ENCODE peak calls at places on chromosomes 4 and X, in six cellular contexts. E is CD8-positive, alpha-beta memory T cell; K is tibial artery; R is left ventricle myocardium inferior; H is CD4-positive, alpha-beta T cell; P is fibroblast of lung. F is an unnamed sample.

GRCh38 chr4:108425988-108426387 is 194.4 kb upstream of the RPL34 start:
- DNase-seq in E (no peak), K (no peak), R (no peak), H (no peak), P (peak), F (no peak)

GRCh38 chrX:989959-990510 is 222.4 kb downstream of the CRLF2 start:
- DNase-seq in E (peak), K (peak), R (peak), H (no peak), P (peak), F (peak)

GRCh38 chr4:74567981-74568380 is 123.0 kb downstream of the AREG start:
- DNase-seq in E (no peak), K (no peak), R (no peak), H (no peak), P (no peak), F (no peak)

GRCh38 chrX:154457491-154458115 is 478 bp upstream of the PLXNA3 start:
- DNase-seq in E (peak), K (no peak), R (no peak), H (peak), P (no peak), F (no peak)

GRCh38 chrX:16834811-16835210 is 35.4 kb downstream of the RBBP7 start:
- DNase-seq in E (no peak), K (no peak), R (no peak), H (no peak), P (no peak), F (no peak)

GRCh38 chr4:34365891-34366290 is 1878.4 kb downstream of the ARAP2 start:
- DNase-seq in E (no peak), K (no peak), R (no peak), H (no peak), P (no peak), F (no peak)

GRCh38 chr4:84892950-84893349 is 73.5 kb downstream of the WDFY3 start:
- DNase-seq in E (no peak), K (no peak), R (no peak), H (no peak), P (no peak), F (no peak)

GRCh38 chr4:152999376-153000067 is 63.4 kb downstream of the FHDC1 start:
- DNase-seq in E (no peak), K (no peak), R (no peak), H (no peak), P (no peak), F (no peak)

GRCh38 chr4:111748157-111748556 is 397.1 kb upstream of the FAM241A start:
- DNase-seq in E (no peak), K (no peak), R (no peak), H (no peak), P (no peak), F (no peak)

GRCh38 chrX:118271770-118272169 is 74.1 kb upstream of the WDR44 start:
- DNase-seq in E (no peak), K (no peak), R (no peak), H (no peak), P (peak), F (no peak)

GRCh38 chrX:41781500-41781899 is 57.5 kb downstream of the GPR82 start:
- DNase-seq in E (no peak), K (no peak), R (no peak), H (no peak), P (peak), F (no peak)

GRCh38 chr4:6762244-6762615 is 20.3 kb upstream of the KIAA0232 start:
- DNase-seq in E (no peak), K (no peak), R (no peak), H (no peak), P (no peak), F (no peak)

GRCh38 chrX:150062292-150063137 is 124.2 kb upstream of the EOLA2 start:
- DNase-seq in E (no peak), K (peak), R (peak), H (no peak), P (peak), F (peak)

GRCh38 chr4:20813698-20814097 is 113.4 kb downstream of the PACRGL start:
- DNase-seq in E (no peak), K (no peak), R (no peak), H (no peak), P (no peak), F (no peak)

GRCh38 chr4:29278580-29278979 is 1441.6 kb upstream of the PCDH7 start:
- DNase-seq in E (no peak), K (no peak), R (no peak), H (no peak), P (peak), F (no peak)

GRCh38 chrX:17860811-17861495 is at the start of gene RAI2:
- DNase-seq in E (no peak), K (no peak), R (peak), H (peak), P (no peak), F (peak)

DNA sequence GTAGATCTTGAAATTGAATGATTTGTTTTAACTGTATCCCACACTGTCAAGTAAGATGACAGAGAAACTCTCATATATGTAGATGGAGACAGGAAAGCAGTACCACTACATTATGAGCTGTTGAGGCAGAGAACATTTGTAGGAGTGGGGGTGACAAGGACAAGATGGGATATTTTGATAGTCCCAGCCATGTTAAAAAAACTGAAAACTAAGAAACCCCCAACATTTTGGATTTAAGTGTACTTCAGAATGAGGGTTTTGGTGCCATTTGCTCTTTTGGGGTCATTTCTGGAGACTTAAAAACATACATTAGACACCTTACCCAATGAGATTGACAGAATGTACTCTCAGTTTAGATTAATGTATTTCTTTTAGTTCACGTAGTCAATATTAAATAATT is 149.9 kb upstream of the SLC4A4 start:
- DNase-seq in E (no peak), K (no peak), R (no peak), H (no peak), P (peak), F (no peak)
- H3K27ac ChIP-seq in E (no peak), K (peak), R (peak), H (no peak), P (peak), F (no peak)

DNA sequence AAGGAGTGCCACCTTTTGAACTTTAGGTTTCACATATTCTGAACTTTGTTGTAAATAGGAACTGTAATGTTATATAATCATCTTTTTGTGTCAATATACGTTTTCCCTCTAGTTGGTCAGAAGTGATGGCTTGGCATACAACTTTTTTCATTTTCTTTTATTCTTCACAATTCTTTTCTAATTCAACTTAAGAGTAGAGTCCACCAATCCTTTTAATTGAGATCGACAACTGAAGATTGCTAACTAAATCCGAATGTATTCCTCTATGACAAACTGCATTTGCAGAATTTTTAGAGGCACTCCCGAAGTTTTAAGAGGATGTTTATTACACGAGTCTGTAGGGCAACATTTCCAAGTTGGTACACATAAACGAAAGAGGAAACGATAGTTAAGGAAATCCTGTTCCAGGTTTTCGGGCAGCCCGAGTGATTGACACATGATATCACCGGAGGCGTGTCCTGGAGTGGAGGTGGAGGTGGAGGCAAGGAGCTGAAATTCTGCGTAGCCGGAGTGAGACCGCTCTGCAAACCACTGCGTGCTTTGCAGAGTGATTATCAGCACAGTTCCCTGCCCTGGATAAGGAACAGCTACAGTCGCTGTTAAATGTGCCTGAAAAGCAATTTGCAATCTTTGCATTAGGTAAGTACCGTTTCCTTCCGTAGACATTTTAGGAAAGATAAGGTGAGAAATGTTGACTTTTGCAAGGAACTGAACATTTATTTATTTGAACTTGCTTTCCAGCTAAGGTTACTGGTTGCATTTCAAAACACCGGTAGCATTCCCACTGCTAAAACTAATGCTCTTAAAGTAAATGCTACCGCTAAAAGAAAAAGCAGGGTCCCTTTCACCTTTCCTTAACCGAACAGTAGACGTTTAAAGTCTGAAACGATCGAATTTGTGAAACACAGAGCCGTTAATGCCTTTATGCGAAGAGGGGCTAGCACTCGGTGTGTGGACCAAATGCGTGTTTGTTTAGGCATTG is at the start of gene SPRY1:
- DNase-seq in E (peak), K (peak), R (peak), H (peak), P (peak), F (peak)
- H3K27ac ChIP-seq in E (peak), K (peak), R (peak), H (no peak), P (peak), F (peak)

DNA sequence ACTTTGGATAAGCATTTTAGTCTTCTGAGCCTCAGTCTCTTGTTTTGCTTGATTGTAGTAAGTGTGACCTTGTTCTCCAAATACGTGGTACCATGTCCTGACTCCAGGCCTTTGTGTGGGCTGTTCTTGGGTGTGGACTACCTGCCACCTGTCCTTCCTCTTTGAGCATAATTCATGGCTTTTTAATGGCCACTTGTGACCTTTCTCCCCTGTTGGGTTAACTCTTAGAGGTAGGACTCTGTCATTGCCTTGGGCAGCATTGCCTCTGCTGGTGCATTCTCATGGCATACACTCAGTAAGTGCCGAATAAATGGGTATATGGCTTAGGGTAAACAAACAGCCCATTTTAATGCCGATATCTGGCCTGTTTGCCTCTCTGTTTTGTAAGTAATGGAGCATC is 3.0 kb downstream of the NSD2 start:
- DNase-seq in E (no peak), K (no peak), R (no peak), H (no peak), P (no peak), F (no peak)
- H3K27ac ChIP-seq in E (peak), K (no peak), R (no peak), H (no peak), P (no peak), F (no peak)

GRCh38 chrX:119871245-119871598 is 311 bp downstream of the RNF113A start:
- DNase-seq in E (no peak), K (no peak), R (no peak), H (no peak), P (peak), F (no peak)
- H3K27ac ChIP-seq in E (peak), K (peak), R (peak), H (peak), P (peak), F (peak)

GRCh38 chr4:10809905-10810304 is 125.3 kb upstream of the CLNK start:
- DNase-seq in E (no peak), K (no peak), R (no peak), H (no peak), P (no peak), F (no peak)

GRCh38 chr4:10811992-10812391 is 127.4 kb upstream of the CLNK start:
- DNase-seq in E (no peak), K (no peak), R (no peak), H (no peak), P (peak), F (no peak)

GRCh38 chr4:10806993-10807645 is 122.6 kb upstream of the CLNK start:
- DNase-seq in E (no peak), K (no peak), R (no peak), H (no peak), P (no peak), F (no peak)

GRCh38 chr4:10810411-10810810 is 125.8 kb upstream of the CLNK start:
- DNase-seq in E (no peak), K (no peak), R (no peak), H (no peak), P (no peak), F (no peak)

GRCh38 chr4:10808591-10808990 is 124.0 kb upstream of the CLNK start:
- DNase-seq in E (no peak), K (no peak), R (peak), H (no peak), P (peak), F (peak)
- H3K27ac ChIP-seq in E (no peak), K (no peak), R (no peak), H (no peak), P (no peak), F (no peak)

DNA sequence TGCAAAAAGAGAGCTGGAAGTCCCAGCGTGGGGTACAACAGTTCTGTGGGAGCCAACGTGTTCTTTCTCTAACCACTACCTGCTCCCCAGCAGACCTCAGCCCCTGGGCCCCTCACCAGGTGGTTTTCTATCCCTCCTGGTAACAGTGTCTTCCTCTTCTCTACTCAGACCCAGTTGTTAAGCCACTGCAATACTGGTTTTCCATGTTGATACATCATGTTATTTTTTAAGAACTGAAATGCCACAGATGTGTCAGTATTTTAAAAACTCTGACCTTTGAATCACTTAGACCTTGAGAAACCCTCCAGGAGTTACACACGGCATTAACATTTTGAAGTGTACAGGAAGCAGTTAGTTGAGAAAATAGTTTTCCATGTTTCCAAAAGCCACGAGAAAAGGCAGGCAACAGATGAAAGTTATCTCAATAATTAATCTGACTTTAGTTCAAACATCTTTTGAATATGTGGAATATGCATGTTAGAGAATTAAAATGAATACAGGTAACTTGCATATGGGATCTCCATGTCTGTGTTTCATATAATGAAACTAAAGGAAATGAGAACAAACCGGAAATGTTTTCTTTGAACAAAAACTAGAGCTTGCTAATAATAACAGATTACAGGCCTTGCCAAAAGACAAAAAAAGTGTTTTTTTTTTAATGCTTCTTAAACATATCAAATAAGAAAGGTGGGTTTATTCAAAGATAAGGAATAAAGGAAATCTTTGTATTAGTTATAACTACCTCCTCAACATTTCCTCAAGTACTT is 108.8 kb downstream of the ZNF827 start:
- DNase-seq in E (no peak), K (no peak), R (no peak), H (no peak), P (no peak), F (no peak)
- H3K27ac ChIP-seq in E (no peak), K (no peak), R (peak), H (no peak), P (no peak), F (no peak)

DNA sequence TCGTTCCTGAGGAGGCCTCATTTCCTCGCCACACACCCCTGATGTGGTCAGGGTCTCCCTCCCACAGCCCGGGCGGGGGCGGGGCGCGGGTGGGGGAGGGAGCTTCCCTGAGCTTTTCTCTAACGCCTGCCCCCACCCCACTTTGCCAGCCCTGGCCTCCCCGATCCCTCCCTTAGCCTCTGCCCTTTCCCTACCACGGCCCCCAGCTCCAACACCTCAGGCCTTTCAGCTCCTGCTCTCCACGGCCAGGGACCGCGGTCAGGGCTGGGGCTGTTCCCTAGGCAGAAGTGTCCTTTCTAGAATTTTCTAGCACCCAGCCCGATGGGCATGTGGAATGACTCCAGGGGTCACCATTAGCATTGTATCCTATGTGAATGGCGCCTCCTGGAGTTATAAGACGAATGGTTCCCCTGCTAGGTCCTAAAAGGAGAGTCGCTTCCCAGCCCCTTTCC is 201.3 kb upstream of the BCOR start:
- DNase-seq in E (no peak), K (no peak), R (no peak), H (no peak), P (peak), F (no peak)
- H3K27ac ChIP-seq in E (no peak), K (no peak), R (no peak), H (no peak), P (no peak), F (no peak)

GRCh38 chrX:39972340-39972739 is 125.4 kb downstream of the BCOR start:
- DNase-seq in E (no peak), K (no peak), R (no peak), H (no peak), P (peak), F (no peak)
- H3K27ac ChIP-seq in E (no peak), K (no peak), R (peak), H (no peak), P (no peak), F (no peak)

GRCh38 chr4:40299126-40299525 is 36.0 kb upstream of the CHRNA9 start:
- DNase-seq in E (no peak), K (no peak), R (no peak), H (no peak), P (no peak), F (no peak)

GRCh38 chr4:40303751-40304150 is 31.4 kb upstream of the CHRNA9 start:
- DNase-seq in E (no peak), K (no peak), R (no peak), H (no peak), P (no peak), F (no peak)

GRCh38 chr4:40299704-40300336 is 35.3 kb upstream of the CHRNA9 start:
- DNase-seq in E (no peak), K (no peak), R (no peak), H (no peak), P (no peak), F (no peak)

GRCh38 chr4:40300371-40301162 is 34.6 kb upstream of the CHRNA9 start:
- DNase-seq in E (no peak), K (no peak), R (no peak), H (no peak), P (no peak), F (no peak)

GRCh38 chr4:40301592-40301991 is 33.5 kb upstream of the CHRNA9 start:
- DNase-seq in E (peak), K (peak), R (no peak), H (peak), P (no peak), F (no peak)
- H3K27ac ChIP-seq in E (no peak), K (no peak), R (no peak), H (peak), P (no peak), F (no peak)

F was measured in right cardiac atrium.